ENCODE peak calls at places on chromosomes 16 and 17, in four cellular contexts. H is cardiac septum, Z is PC-9, I is ovary. C is an unnamed sample.

GRCh38 chr16:14500791-14501190 is 129.3 kb downstream of the PARN start:
- DNase-seq in H (no peak), Z (no peak), I (no peak), C (no peak)

GRCh38 chr17:72538921-72539352 is 418.1 kb downstream of the SOX9 start:
- DNase-seq in H (no peak), Z (no peak), I (no peak), C (no peak)

GRCh38 chr17:31499771-31500554 is 108.5 kb downstream of the RAB11FIP4 start:
- DNase-seq in H (peak), Z (peak), I (no peak), C (no peak)

GRCh38 chr16:86567701-86568571 is 1.3 kb downstream of the FOXC2 start:
- DNase-seq in H (no peak), Z (no peak), I (no peak), C (no peak)

GRCh38 chr16:89256651-89257254 is 39.2 kb downstream of the ZNF778 start:
- DNase-seq in H (no peak), Z (peak), I (peak), C (no peak)

GRCh38 chr17:66885417-66885816 is 50.5 kb downstream of the CACNG5 start:
- DNase-seq in H (no peak), Z (no peak), I (no peak), C (no peak)

GRCh38 chr17:55527520-55528118 is 16.4 kb upstream of the SMIM36 start:
- DNase-seq in H (no peak), Z (peak), I (peak), C (peak)

GRCh38 chr16:29151317-29151716 is 166.5 kb downstream of the LAT start:
- DNase-seq in H (no peak), Z (no peak), I (no peak), C (no peak)

GRCh38 chr16:23877107-23878070 is 41.6 kb downstream of the PRKCB start:
- DNase-seq in H (no peak), Z (no peak), I (no peak), C (no peak)

GRCh38 chr17:81392909-81393654 is 2.2 kb upstream of the BAHCC1 start:
- DNase-seq in H (no peak), Z (no peak), I (no peak), C (no peak)

GRCh38 chr17:50585346-50585745 is 24.8 kb downstream of the CACNA1G start:
- DNase-seq in H (no peak), Z (peak), I (no peak), C (no peak)

GRCh38 chr16:78689536-78689935 is 590.1 kb downstream of the WWOX start:
- DNase-seq in H (no peak), Z (no peak), I (no peak), C (no peak)

GRCh38 chr16:30886145-30886544 is 7.7 kb downstream of the BCL7C start:
- DNase-seq in H (no peak), Z (no peak), I (no peak), C (no peak)

GRCh38 chr16:59597269-59597668 is 863.2 kb upstream of the GOT2 start:
- DNase-seq in H (no peak), Z (no peak), I (no peak), C (no peak)

GRCh38 chr16:20485408-20485807 is 34.1 kb downstream of the ACSM2A start:
- DNase-seq in H (no peak), Z (no peak), I (no peak), C (no peak)

GRCh38 chr17:73956595-73957465 is 246.6 kb upstream of the RPL38 start:
- DNase-seq in H (no peak), Z (peak), I (no peak), C (peak)

GRCh38 chr16:84885024-84885910 is 65.5 kb downstream of the CRISPLD2 start:
- DNase-seq in H (no peak), Z (no peak), I (no peak), C (no peak)

GRCh38 chr16:57479422-57480126 is 6.7 kb downstream of the DOK4 start:
- DNase-seq in H (peak), Z (no peak), I (peak), C (no peak)

GRCh38 chr17:28317965-28318758 is 838 bp upstream of the TMEM97 start:
- DNase-seq in H (no peak), Z (no peak), I (no peak), C (no peak)

GRCh38 chr16:23842137-23842600 is 6.4 kb downstream of the PRKCB start:
- DNase-seq in H (no peak), Z (no peak), I (no peak), C (no peak)

GRCh38 chr17:909642-910323 is 69.8 kb downstream of the NXN start:
- DNase-seq in H (no peak), Z (no peak), I (no peak), C (no peak)

GRCh38 chr17:65362826-65363225 is 198.6 kb downstream of the AXIN2 start:
- DNase-seq in H (no peak), Z (peak), I (no peak), C (no peak)

GRCh38 chr17:48445248-48445620 is 15.2 kb upstream of the SKAP1 start:
- DNase-seq in H (no peak), Z (no peak), I (no peak), C (no peak)

GRCh38 chr17:78027121-78027520 is 68.6 kb downstream of the TNRC6C start:
- DNase-seq in H (no peak), Z (no peak), I (no peak), C (no peak)

GRCh38 chr16:66273644-66274334 is 92.7 kb upstream of the CDH5 start:
- DNase-seq in H (no peak), Z (no peak), I (peak), C (no peak)

GRCh38 chr16:66486773-66487579 is 59.9 kb downstream of the BEAN1 start:
- DNase-seq in H (no peak), Z (peak), I (no peak), C (no peak)

GRCh38 chr17:64320613-64321553 is 57.8 kb upstream of the TEX2 start:
- DNase-seq in H (no peak), Z (peak), I (peak), C (no peak)

GRCh38 chr16:23155445-23156049 is 6.3 kb upstream of the USP31 start:
- DNase-seq in H (no peak), Z (no peak), I (no peak), C (no peak)

GRCh38 chr17:70271200-70271599 is 101.9 kb downstream of the KCNJ2 start:
- DNase-seq in H (no peak), Z (no peak), I (no peak), C (no peak)

GRCh38 chr16:66746682-66747081 is 4.7 kb downstream of the DYNC1LI2 start:
- DNase-seq in H (no peak), Z (no peak), I (no peak), C (no peak)

GRCh38 chr17:49287481-49287880 is 56.9 kb upstream of the PHOSPHO1 start:
- DNase-seq in H (peak), Z (no peak), I (no peak), C (no peak)

GRCh38 chr17:78263736-78264340 is 32.4 kb downstream of the TMEM235 start:
- DNase-seq in H (no peak), Z (no peak), I (no peak), C (no peak)